ENCODE peak calls at places on chromosomes 6 and 20, in nine cellular contexts. F is heart left ventricle, W is uterus, V is endothelial cell of umbilical vein, T is A549, U is lower lobe of right lung, Q is IMR-90, X is ascending aorta, M is foreskin keratinocyte. D is an unnamed sample.

GRCh38 chr6:125850361-125850760 is 59.6 kb downstream of the NCOA7 start:
- DNase-seq in F (no peak), W (no peak), V (no peak), T (no peak), U (no peak), Q (no peak), X (no peak), M (no peak), D (no peak)

GRCh38 chr6:15400572-15401004 is 154.7 kb downstream of the JARID2 start:
- DNase-seq in F (peak), W (peak), V (peak), T (peak), U (peak), Q (peak), X (no peak), M (no peak), D (no peak)

GRCh38 chr6:47135772-47136171 is 93.6 kb upstream of the ADGRF1 start:
- DNase-seq in F (no peak), W (no peak), V (peak), T (peak), U (no peak), Q (peak), X (no peak), M (peak), D (no peak)

GRCh38 chr6:80594461-80594860 is 488.0 kb downstream of the BCKDHB start:
- DNase-seq in F (no peak), W (no peak), V (no peak), T (no peak), U (no peak), Q (peak), X (no peak), M (no peak), D (no peak)

GRCh38 chr6:52392944-52393343 is 27.2 kb upstream of the EFHC1 start:
- DNase-seq in F (no peak), W (no peak), V (no peak), T (no peak), U (no peak), Q (peak), X (no peak), M (no peak), D (no peak)

GRCh38 chr20:61988665-61989064 is 77.0 kb downstream of the TAF4 start:
- DNase-seq in F (no peak), W (no peak), V (no peak), T (no peak), U (no peak), Q (no peak), X (no peak), M (no peak), D (no peak)

GRCh38 chr20:63128367-63128766 is 87.6 kb downstream of the YTHDF1 start:
- DNase-seq in F (peak), W (no peak), V (no peak), T (no peak), U (peak), Q (no peak), X (peak), M (no peak), D (no peak)

GRCh38 chr20:6381887-6382286 is 259.1 kb upstream of the FERMT1 start:
- DNase-seq in F (no peak), W (no peak), V (peak), T (no peak), U (no peak), Q (peak), X (no peak), M (peak), D (no peak)

GRCh38 chr6:35629876-35630378 is 58.8 kb downstream of the FKBP5 start:
- DNase-seq in F (no peak), W (no peak), V (no peak), T (no peak), U (no peak), Q (no peak), X (no peak), M (no peak), D (no peak)

DNA sequence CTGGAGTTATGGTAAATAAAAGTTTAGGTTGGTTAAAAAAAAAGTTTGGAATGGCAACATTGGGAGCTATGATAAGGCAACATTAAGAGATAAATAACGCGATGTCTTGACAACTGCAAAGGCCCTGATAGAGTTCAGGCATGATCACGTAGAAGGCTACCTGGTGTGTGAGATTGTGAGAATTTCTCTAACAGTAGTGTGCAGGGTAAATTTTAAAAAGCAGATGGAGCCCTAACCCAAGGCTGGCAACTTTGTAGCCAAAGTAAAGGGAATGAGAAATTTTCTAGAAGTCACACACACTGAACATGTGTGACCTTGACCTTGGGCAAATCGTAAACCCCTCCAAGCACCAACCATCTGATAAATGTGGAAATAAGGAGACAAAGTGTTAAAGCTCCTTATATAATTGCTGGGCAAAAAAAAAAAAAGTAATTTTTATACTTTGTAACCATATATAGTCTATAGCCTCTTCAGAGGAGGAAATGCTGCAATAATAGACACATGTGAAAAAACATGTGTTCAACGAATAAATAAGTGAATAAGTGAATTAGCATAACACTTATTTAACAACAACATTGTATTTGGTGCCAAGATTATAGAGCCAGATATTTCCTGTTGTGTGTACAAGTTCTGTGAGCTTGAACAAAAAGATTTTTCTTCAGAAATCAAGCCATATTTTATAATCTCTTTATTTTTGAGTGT is 18.2 kb downstream of the KCNQ5 start:
- DNase-seq in F (no peak), W (no peak), V (no peak), T (no peak), U (no peak), Q (no peak), X (no peak), M (no peak), D (no peak)
- TF ChIP-seq CTCF in F (no peak), W (no peak), V (no peak), T (no peak), U (no peak), Q (peak), X (peak), M (peak), D (no peak)

DNA sequence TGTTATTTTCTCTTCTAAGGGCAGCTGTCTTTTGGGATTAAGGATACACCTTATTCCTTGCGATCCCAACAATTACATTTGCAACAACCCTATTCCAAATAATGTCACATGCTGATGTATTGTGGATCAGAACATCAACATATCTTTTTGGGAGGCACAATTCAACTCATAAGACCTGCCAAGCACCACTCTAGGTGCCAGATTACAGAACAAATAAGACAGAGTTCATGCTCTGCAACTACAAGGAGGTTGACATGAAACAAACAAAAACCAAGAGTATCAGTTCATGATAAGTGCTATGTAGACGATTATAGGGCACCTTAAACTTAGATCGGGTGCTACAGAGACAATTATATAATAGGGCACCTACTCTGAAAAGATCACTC is 203.2 kb upstream of the SGK1 start:
- DNase-seq in F (no peak), W (no peak), V (no peak), T (no peak), U (no peak), Q (no peak), X (no peak), M (no peak), D (no peak)
- H3K27ac ChIP-seq in F (no peak), W (no peak), V (no peak), T (peak), U (peak), Q (no peak), X (no peak), M (peak), D (no peak)

GRCh38 chr6:78436335-78436734 is 431.0 kb upstream of the IRAK1BP1 start:
- DNase-seq in F (no peak), W (no peak), V (peak), T (no peak), U (no peak), Q (peak), X (no peak), M (no peak), D (no peak)
- TF ChIP-seq CTCF in F (no peak), W (no peak), V (peak), T (peak), U (no peak), Q (peak), X (peak), M (peak), D (no peak)

GRCh38 chr6:6688283-6688682 is 99.8 kb downstream of the LY86 start:
- DNase-seq in F (no peak), W (no peak), V (peak), T (no peak), U (no peak), Q (no peak), X (no peak), M (no peak), D (no peak)
- H3K27ac ChIP-seq in F (peak), W (no peak), V (peak), T (no peak), U (peak), Q (no peak), X (no peak), M (peak), D (peak)

GRCh38 chr20:36399147-36399968 is 93.2 kb downstream of the DLGAP4 start:
- DNase-seq in F (no peak), W (no peak), V (peak), T (peak), U (no peak), Q (peak), X (no peak), M (peak), D (no peak)
- TF ChIP-seq CTCF in F (no peak), W (no peak), V (peak), T (peak), U (peak), Q (peak), X (no peak), M (peak), D (peak)

GRCh38 chr6:100230115-100230975 is 234.4 kb downstream of the SIM1 start:
- DNase-seq in F (no peak), W (no peak), V (no peak), T (no peak), U (no peak), Q (no peak), X (no peak), M (no peak), D (no peak)

GRCh38 chr6:100230976-100231316 is 233.8 kb downstream of the SIM1 start:
- DNase-seq in F (no peak), W (no peak), V (peak), T (no peak), U (no peak), Q (peak), X (no peak), M (peak), D (no peak)

GRCh38 chr6:100226811-100227210 is 232.8 kb upstream of the MCHR2 start:
- DNase-seq in F (no peak), W (no peak), V (peak), T (no peak), U (no peak), Q (no peak), X (no peak), M (no peak), D (no peak)

GRCh38 chr6:100228437-100229424 is 234.7 kb upstream of the MCHR2 start:
- DNase-seq in F (peak), W (peak), V (peak), T (peak), U (peak), Q (peak), X (peak), M (peak), D (peak)

DNA sequence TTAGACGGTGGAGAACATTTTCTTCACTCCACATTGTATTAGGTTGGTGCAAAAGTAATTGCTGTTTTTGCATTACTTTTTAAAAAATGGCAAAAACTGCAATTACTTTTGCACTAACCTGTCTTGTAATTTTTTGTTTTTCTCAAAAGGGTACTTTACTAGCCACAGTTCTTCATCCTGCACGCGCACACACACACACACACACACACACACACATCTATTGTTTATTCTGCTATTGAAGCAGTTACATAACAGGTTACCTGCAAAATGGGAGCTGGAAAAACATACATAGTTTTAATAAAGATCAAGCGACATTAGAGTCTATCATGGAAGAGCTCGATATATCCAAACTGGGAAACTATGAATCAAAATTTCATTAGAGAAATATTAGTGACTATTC is 235.2 kb downstream of the SIM1 start:
- DNase-seq in F (no peak), W (no peak), V (no peak), T (no peak), U (peak), Q (no peak), X (no peak), M (no peak), D (no peak)
- H3K27ac ChIP-seq in F (no peak), W (no peak), V (peak), T (peak), U (no peak), Q (no peak), X (no peak), M (no peak), D (no peak)

D was measured in esophagus squamous epithelium.